ENCODE peak calls at places on chromosome 20, in five cellular contexts. C is WERI-Rb-1; Y is CD8-positive, alpha-beta T cell; W is A549; N is heart left ventricle. Q is an unnamed sample.

GRCh38 chr20:17629025-17629424 is 53.0 kb downstream of the RRBP1 start:
- DNase-seq in C (no peak), Y (no peak), W (no peak), N (no peak), Q (no peak)

GRCh38 chr20:59003836-59004492 is 3.1 kb downstream of the CTSZ start:
- DNase-seq in C (no peak), Y (no peak), W (no peak), N (peak; percentile 23), Q (no peak)

GRCh38 chr20:7741866-7742265 is 198.4 kb downstream of the HAO1 start:
- DNase-seq in C (no peak), Y (no peak), W (no peak), N (no peak), Q (no peak)

GRCh38 chr20:9081423-9081966 is 12.6 kb downstream of the PLCB4 start:
- DNase-seq in C (no peak), Y (no peak), W (no peak), N (no peak), Q (no peak)

GRCh38 chr20:38386004-38386403 is 39.7 kb downstream of the LBP start:
- DNase-seq in C (no peak), Y (no peak), W (no peak), N (no peak), Q (no peak)

GRCh38 chr20:42611423-42611822 is 578.3 kb downstream of the PTPRT start:
- DNase-seq in C (no peak), Y (no peak), W (no peak), N (no peak), Q (no peak)

GRCh38 chr20:62409935-62410741 is 3.1 kb upstream of the CABLES2 start:
- DNase-seq in C (peak; percentile 85), Y (peak; percentile 14), W (peak; percentile 51), N (peak; percentile 51), Q (peak; percentile 65)

GRCh38 chr20:44067650-44068081 is 119.3 kb downstream of the JPH2 start:
- DNase-seq in C (no peak), Y (no peak), W (no peak), N (peak; percentile 21), Q (no peak)

GRCh38 chr20:63580796-63581461 is 6.9 kb upstream of the HELZ2 start:
- DNase-seq in C (peak; percentile 81), Y (peak; percentile 63), W (peak; percentile 53), N (no peak), Q (no peak)

GRCh38 chr20:17690144-17690543 is 8.1 kb upstream of the RRBP1 start:
- DNase-seq in C (no peak), Y (no peak), W (no peak), N (no peak), Q (no peak)

GRCh38 chr20:14142964-14143627 is 147.8 kb downstream of the MACROD2 start:
- DNase-seq in C (no peak), Y (no peak), W (peak; percentile 42), N (no peak), Q (no peak)

GRCh38 chr20:38937978-38938473 is 11.8 kb downstream of the FAM83D start:
- DNase-seq in C (peak; percentile 18), Y (no peak), W (no peak), N (no peak), Q (no peak)

GRCh38 chr20:6123650-6124014 is 802 bp upstream of the FERMT1 start:
- DNase-seq in C (no peak), Y (no peak), W (no peak), N (no peak), Q (no peak)

GRCh38 chr20:6120491-6120988 is 2.3 kb downstream of the FERMT1 start:
- DNase-seq in C (no peak), Y (no peak), W (no peak), N (no peak), Q (no peak)

GRCh38 chr20:6122111-6122872 is 538 bp downstream of the FERMT1 start:
- DNase-seq in C (no peak), Y (no peak), W (peak; percentile 45), N (no peak), Q (no peak)

GRCh38 chr20:6121504-6121903 is 1.3 kb downstream of the FERMT1 start:
- DNase-seq in C (no peak), Y (no peak), W (no peak), N (no peak), Q (no peak)

GRCh38 chr20:6122873-6123649 is at the start of gene FERMT1:
- DNase-seq in C (peak; percentile 56), Y (no peak), W (peak; percentile 89), N (peak; percentile 62), Q (peak; percentile 45)
- TF ChIP-seq CTCF in C (no peak), Y (no peak), W (peak; percentile 25), N (peak; percentile 11), Q (peak; percentile 35)

GRCh38 chr20:34022154-34022842 is 28.6 kb downstream of the RALY start:
- DNase-seq in C (no peak), Y (no peak), W (peak; percentile 39), N (no peak), Q (no peak)
- TF ChIP-seq CTCF in C (peak; percentile 32), Y (peak; percentile 50), W (peak; percentile 52), N (no peak), Q (peak; percentile 56)

GRCh38 chr20:576156-576555 is 32.6 kb upstream of the CSNK2A1 start:
- DNase-seq in C (no peak), Y (no peak), W (no peak), N (no peak), Q (no peak)

GRCh38 chr20:573414-574296 is 30.1 kb upstream of the CSNK2A1 start:
- DNase-seq in C (no peak), Y (no peak), W (no peak), N (no peak), Q (no peak)

GRCh38 chr20:574297-574942 is 30.8 kb upstream of the CSNK2A1 start:
- DNase-seq in C (peak; percentile 85), Y (no peak), W (no peak), N (peak; percentile 63), Q (no peak)

GRCh38 chr20:577167-577791 is 32.8 kb downstream of the TCF15 start:
- DNase-seq in C (peak; percentile 86), Y (no peak), W (peak; percentile 79), N (no peak), Q (no peak)

DNA sequence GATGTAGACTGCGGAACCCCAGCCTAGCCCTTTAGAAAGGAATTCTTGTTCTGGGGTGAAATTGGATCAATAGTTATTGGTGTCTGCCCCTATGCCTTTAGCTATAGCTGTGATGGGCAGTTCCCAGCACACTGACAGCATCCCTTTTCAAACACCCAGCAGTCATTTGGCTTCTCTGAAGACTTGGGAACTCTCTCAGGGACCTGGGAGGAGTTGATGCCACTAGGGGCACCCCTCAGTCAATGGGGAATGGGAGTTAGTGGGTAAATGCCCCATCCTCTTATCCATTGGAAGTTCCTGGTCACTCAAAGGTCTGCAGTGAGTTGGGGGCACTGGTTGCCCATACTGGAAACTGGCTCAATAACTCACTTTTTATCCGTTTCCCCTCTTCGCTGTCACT is 31.6 kb upstream of the CSNK2A1 start:
- DNase-seq in C (no peak), Y (no peak), W (no peak), N (no peak), Q (no peak)
- TF ChIP-seq CTCF in C (peak; percentile 36), Y (no peak), W (no peak), N (no peak), Q (no peak)

GRCh38 chr20:41352106-41352505 is 11.5 kb downstream of the LPIN3 start:
- DNase-seq in C (peak; percentile 37), Y (no peak), W (peak; percentile 22), N (no peak), Q (no peak)
- TF ChIP-seq CTCF in C (peak; percentile 62), Y (no peak), W (no peak), N (no peak), Q (no peak)

Q was measured in neural crest cell.